ENCODE peak calls at places on chromosomes 3 and 15, in six cellular contexts. One of them, this sample, is unnamed.

GRCh38 chr15:80934761-80935221 is 54.8 kb downstream of the MESD start:
- DNase-seq in lower lobe of right lung: no peak
- DNase-seq in Peyer's patch: no peak
- DNase-seq in ovary: no peak
- DNase-seq in naive thymus-derived CD4-positive, alpha-beta T cell: no peak
- DNase-seq in GM23338: peak; percentile 59
- DNase-seq in this sample: peak; percentile 10

GRCh38 chr3:7290062-7290825 is 429.3 kb downstream of the GRM7 start:
- DNase-seq in naive thymus-derived CD4-positive, alpha-beta T cell: no peak
- DNase-seq in lower lobe of right lung: no peak
- DNase-seq in GM23338: no peak
- DNase-seq in ovary: no peak
- DNase-seq in Peyer's patch: no peak
- DNase-seq in this sample: no peak

GRCh38 chr3:69255928-69256327 is 130.0 kb downstream of the FRMD4B start:
- DNase-seq in naive thymus-derived CD4-positive, alpha-beta T cell: no peak
- DNase-seq in ovary: no peak
- DNase-seq in Peyer's patch: no peak
- DNase-seq in GM23338: no peak
- DNase-seq in lower lobe of right lung: no peak
- DNase-seq in this sample: no peak

GRCh38 chr3:158430968-158431367 is 140.0 kb upstream of the MLF1 start:
- DNase-seq in ovary: no peak
- DNase-seq in GM23338: no peak
- DNase-seq in lower lobe of right lung: no peak
- DNase-seq in naive thymus-derived CD4-positive, alpha-beta T cell: no peak
- DNase-seq in Peyer's patch: no peak
- DNase-seq in this sample: no peak

GRCh38 chr3:76523337-76523736 is 516.6 kb upstream of the ROBO2 start:
- DNase-seq in ovary: no peak
- DNase-seq in Peyer's patch: no peak
- DNase-seq in lower lobe of right lung: no peak
- DNase-seq in GM23338: no peak
- DNase-seq in naive thymus-derived CD4-positive, alpha-beta T cell: no peak
- DNase-seq in this sample: no peak

GRCh38 chr15:87672309-87672897 is 584.1 kb downstream of the NTRK3 start:
- DNase-seq in lower lobe of right lung: no peak
- DNase-seq in naive thymus-derived CD4-positive, alpha-beta T cell: no peak
- DNase-seq in ovary: no peak
- DNase-seq in Peyer's patch: peak; percentile 47
- DNase-seq in GM23338: peak; percentile 79
- DNase-seq in this sample: no peak

GRCh38 chr15:59174846-59175831 is 31.5 kb upstream of the LDHAL6B start:
- DNase-seq in naive thymus-derived CD4-positive, alpha-beta T cell: peak; percentile 5
- DNase-seq in ovary: no peak
- DNase-seq in lower lobe of right lung: peak; percentile 63
- DNase-seq in GM23338: peak; percentile 82
- DNase-seq in Peyer's patch: peak; percentile 81
- DNase-seq in this sample: peak; percentile 83

GRCh38 chr3:133934073-133934970 is 38.6 kb upstream of the RAB6B start:
- DNase-seq in naive thymus-derived CD4-positive, alpha-beta T cell: no peak
- DNase-seq in Peyer's patch: peak; percentile 83
- DNase-seq in lower lobe of right lung: no peak
- DNase-seq in ovary: no peak
- DNase-seq in GM23338: no peak
- DNase-seq in this sample: no peak

GRCh38 chr3:131317667-131318066 is 63.9 kb upstream of the NUDT16 start:
- DNase-seq in naive thymus-derived CD4-positive, alpha-beta T cell: no peak
- DNase-seq in lower lobe of right lung: no peak
- DNase-seq in GM23338: no peak
- DNase-seq in ovary: no peak
- DNase-seq in Peyer's patch: no peak
- DNase-seq in this sample: no peak

GRCh38 chr3:139521811-139522210 is 17.7 kb downstream of the RBP1 start:
- DNase-seq in Peyer's patch: no peak
- DNase-seq in GM23338: no peak
- DNase-seq in ovary: no peak
- DNase-seq in naive thymus-derived CD4-positive, alpha-beta T cell: no peak
- DNase-seq in lower lobe of right lung: no peak
- DNase-seq in this sample: no peak

GRCh38 chr15:31311735-31312134 is 14.9 kb upstream of the KLF13 start:
- DNase-seq in naive thymus-derived CD4-positive, alpha-beta T cell: no peak
- DNase-seq in GM23338: no peak
- DNase-seq in lower lobe of right lung: no peak
- DNase-seq in ovary: no peak
- DNase-seq in Peyer's patch: peak; percentile 37
- DNase-seq in this sample: no peak

GRCh38 chr15:39583586-39584265 is 2.8 kb downstream of the THBS1 start:
- DNase-seq in lower lobe of right lung: no peak
- DNase-seq in ovary: peak; percentile 33
- DNase-seq in Peyer's patch: no peak
- DNase-seq in naive thymus-derived CD4-positive, alpha-beta T cell: no peak
- DNase-seq in GM23338: peak; percentile 68
- DNase-seq in this sample: peak; percentile 54

GRCh38 chr3:20225769-20226168 is 39.8 kb upstream of the SGO1 start:
- DNase-seq in GM23338: peak; percentile 79
- DNase-seq in naive thymus-derived CD4-positive, alpha-beta T cell: no peak
- DNase-seq in ovary: no peak
- DNase-seq in Peyer's patch: no peak
- DNase-seq in lower lobe of right lung: no peak
- DNase-seq in this sample: no peak

GRCh38 chr3:105746226-105746996 is 122.4 kb downstream of the CBLB start:
- DNase-seq in ovary: no peak
- DNase-seq in Peyer's patch: no peak
- DNase-seq in naive thymus-derived CD4-positive, alpha-beta T cell: no peak
- DNase-seq in GM23338: no peak
- DNase-seq in lower lobe of right lung: no peak
- DNase-seq in this sample: no peak

GRCh38 chr3:194880940-194881925 is 195.6 kb downstream of the FAM43A start:
- DNase-seq in Peyer's patch: no peak
- DNase-seq in ovary: no peak
- DNase-seq in GM23338: no peak
- DNase-seq in lower lobe of right lung: no peak
- DNase-seq in naive thymus-derived CD4-positive, alpha-beta T cell: no peak
- DNase-seq in this sample: no peak

GRCh38 chr3:76652524-76652923 is 387.4 kb upstream of the ROBO2 start:
- DNase-seq in naive thymus-derived CD4-positive, alpha-beta T cell: no peak
- DNase-seq in lower lobe of right lung: no peak
- DNase-seq in Peyer's patch: no peak
- DNase-seq in GM23338: no peak
- DNase-seq in ovary: no peak
- DNase-seq in this sample: no peak

DNA sequence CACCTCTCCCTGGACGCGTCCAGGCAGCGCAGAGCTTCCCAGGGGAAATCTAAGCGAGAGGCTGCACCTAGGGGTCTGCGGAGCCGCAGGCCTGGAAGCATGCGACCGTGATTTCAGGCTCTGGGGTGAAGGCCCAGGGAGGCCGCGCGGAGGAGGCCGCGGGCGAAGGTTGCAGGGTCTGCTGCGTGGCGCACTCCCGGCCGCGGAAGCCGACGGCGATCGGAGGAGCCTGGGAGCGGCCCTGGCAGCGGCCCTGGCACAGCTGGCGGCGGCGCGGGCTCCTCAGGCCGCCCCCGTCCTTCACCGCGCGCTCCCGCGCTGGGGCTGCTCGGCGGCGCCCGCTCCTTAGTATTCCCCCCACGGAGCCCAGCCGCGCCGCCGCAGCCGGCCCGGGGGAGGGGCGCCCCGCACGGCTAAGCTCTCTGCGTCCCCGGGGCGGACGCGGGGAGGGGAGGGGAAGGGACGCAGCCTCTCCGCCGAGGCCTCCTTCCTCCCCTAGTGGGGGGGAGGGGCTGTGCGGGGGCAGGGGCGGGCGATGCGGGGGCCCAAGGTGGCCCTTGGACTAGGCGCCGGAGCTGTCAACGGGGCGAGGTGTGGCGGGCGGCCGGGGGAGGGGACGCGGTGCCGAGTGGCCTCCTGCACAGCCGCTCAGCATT is 21.9 kb downstream of the EPHB3 start:
- DNase-seq in Peyer's patch: no peak
- DNase-seq in lower lobe of right lung: no peak
- DNase-seq in ovary: peak; percentile 52
- DNase-seq in GM23338: no peak
- DNase-seq in naive thymus-derived CD4-positive, alpha-beta T cell: no peak
- DNase-seq in this sample: no peak
- H3K4me3 ChIP-seq in Peyer's patch: peak overlapping the region; percentile 61
- H3K4me3 ChIP-seq in lower lobe of right lung: peak overlapping the region; percentile 59
- H3K4me3 ChIP-seq in ovary: peak overlapping the region; percentile 42
- H3K4me3 ChIP-seq in GM23338: peak overlapping the region; percentile 66
- H3K4me3 ChIP-seq in naive thymus-derived CD4-positive, alpha-beta T cell: no peak overlapping the region
- H3K4me3 ChIP-seq in this sample: peak overlapping the region; percentile 49

DNA sequence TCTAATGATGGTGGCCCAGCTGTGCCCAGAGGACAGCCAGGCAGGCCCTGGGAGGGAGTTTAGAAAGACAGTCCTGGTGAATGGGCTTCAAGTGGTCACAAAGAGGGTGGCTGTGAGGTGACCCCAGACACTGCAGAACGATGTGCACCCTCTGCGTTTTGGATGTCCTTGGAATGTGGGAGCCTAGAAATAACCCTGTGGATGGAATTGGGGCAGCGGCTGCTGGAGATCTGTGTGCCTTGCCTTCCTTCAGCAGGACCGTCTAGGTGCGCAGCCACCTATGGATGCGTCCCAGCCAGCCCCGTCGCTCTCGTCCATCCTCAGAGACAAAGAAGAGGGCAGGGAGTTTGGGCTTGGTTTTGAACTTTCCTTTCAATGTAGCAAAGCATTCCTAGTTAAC is 46.5 kb downstream of the KLHL25 start:
- DNase-seq in GM23338: no peak
- DNase-seq in lower lobe of right lung: no peak
- DNase-seq in ovary: no peak
- DNase-seq in naive thymus-derived CD4-positive, alpha-beta T cell: no peak
- DNase-seq in Peyer's patch: peak; percentile 39
- DNase-seq in this sample: no peak
- H3K4me1 ChIP-seq in GM23338: peaks cover 63% of the 10 kb centered on the region
- H3K4me1 ChIP-seq in lower lobe of right lung: peaks cover 29% of the 10 kb centered on the region
- H3K4me1 ChIP-seq in ovary: peaks cover 14% of the 10 kb centered on the region
- H3K4me1 ChIP-seq in naive thymus-derived CD4-positive, alpha-beta T cell: no peaks in the 10 kb centered on the region
- H3K4me1 ChIP-seq in Peyer's patch: no peaks in the 10 kb centered on the region
- H3K4me1 ChIP-seq in this sample: no peaks in the 10 kb centered on the region

GRCh38 chr15:51770902-51771301 is 19.5 kb downstream of the TMOD2 start:
- DNase-seq in Peyer's patch: no peak
- DNase-seq in ovary: no peak
- DNase-seq in GM23338: no peak
- DNase-seq in lower lobe of right lung: no peak
- DNase-seq in naive thymus-derived CD4-positive, alpha-beta T cell: no peak
- DNase-seq in this sample: no peak

GRCh38 chr15:51771773-51772172 is 20.4 kb downstream of the TMOD2 start:
- DNase-seq in GM23338: no peak
- DNase-seq in Peyer's patch: no peak
- DNase-seq in lower lobe of right lung: no peak
- DNase-seq in ovary: no peak
- DNase-seq in naive thymus-derived CD4-positive, alpha-beta T cell: no peak
- DNase-seq in this sample: no peak

GRCh38 chr15:51765751-51766150 is 14.4 kb downstream of the TMOD2 start:
- DNase-seq in Peyer's patch: no peak
- DNase-seq in lower lobe of right lung: no peak
- DNase-seq in naive thymus-derived CD4-positive, alpha-beta T cell: no peak
- DNase-seq in GM23338: no peak
- DNase-seq in ovary: no peak
- DNase-seq in this sample: no peak

GRCh38 chr15:51768018-51768417 is 16.6 kb downstream of the TMOD2 start:
- DNase-seq in lower lobe of right lung: peak; percentile 49
- DNase-seq in Peyer's patch: no peak
- DNase-seq in ovary: no peak
- DNase-seq in naive thymus-derived CD4-positive, alpha-beta T cell: peak; percentile 40
- DNase-seq in GM23338: no peak
- DNase-seq in this sample: no peak
- H3K27me3 ChIP-seq in lower lobe of right lung: no peaks in the 10 kb centered on the region
- H3K27me3 ChIP-seq in Peyer's patch: no peaks in the 10 kb centered on the region
- H3K27me3 ChIP-seq in ovary: no peaks in the 10 kb centered on the region
- H3K27me3 ChIP-seq in naive thymus-derived CD4-positive, alpha-beta T cell: no peaks in the 10 kb centered on the region
- H3K27me3 ChIP-seq in GM23338: no peaks in the 10 kb centered on the region
- H3K27me3 ChIP-seq in this sample: no peaks in the 10 kb centered on the region

GRCh38 chr3:9099711-9100110 is 136.4 kb upstream of the RAD18 start:
- DNase-seq in lower lobe of right lung: no peak
- DNase-seq in Peyer's patch: no peak
- DNase-seq in GM23338: no peak
- DNase-seq in naive thymus-derived CD4-positive, alpha-beta T cell: no peak
- DNase-seq in ovary: no peak
- DNase-seq in this sample: no peak
- H3K4me3 ChIP-seq in lower lobe of right lung: no peak overlapping the region
- H3K4me3 ChIP-seq in Peyer's patch: no peak overlapping the region
- H3K4me3 ChIP-seq in GM23338: no peak overlapping the region
- H3K4me3 ChIP-seq in naive thymus-derived CD4-positive, alpha-beta T cell: no peak overlapping the region
- H3K4me3 ChIP-seq in ovary: no peak overlapping the region
- H3K4me3 ChIP-seq in this sample: no peak overlapping the region

This sample was measured in SJSA1.